ENCODE peak calls at places on chromosomes 2 and 18, in ten cellular contexts. X is Calu3; P is activated CD8-positive, alpha-beta T cell treated with anti-CD3 and anti-CD28 coated beads for 36 hours; L is fibroblast of mammary gland; H is AG10803; S is K562; A is HFFc6; V is B cell; I is coronary artery; F is colonic mucosa. U is an unnamed sample.

GRCh38 chr2:26478366-26478765 is 442 bp upstream of the OTOF start:
- DNase-seq in X (no peak), P (no peak), L (no peak), H (no peak), S (no peak), A (no peak), V (no peak), I (no peak), F (no peak), U (no peak)

GRCh38 chr2:128273469-128274081 is 45.1 kb downstream of the HS6ST1 start:
- DNase-seq in X (no peak), P (no peak), L (no peak), H (no peak), S (no peak), A (no peak), V (no peak), I (peak), F (no peak), U (no peak)

GRCh38 chr2:193250389-193250788 is 1055.7 kb upstream of the TMEFF2 start:
- DNase-seq in X (no peak), P (no peak), L (no peak), H (no peak), S (no peak), A (no peak), V (no peak), I (no peak), F (no peak), U (no peak)

GRCh38 chr2:70947556-70948184 is 12.0 kb downstream of the ATP6V1B1 start:
- DNase-seq in X (no peak), P (peak), L (peak), H (peak), S (no peak), A (peak), V (no peak), I (peak), F (peak), U (peak)

GRCh38 chr18:79607361-79607930 is 72.2 kb upstream of the CTDP1 start:
- DNase-seq in X (no peak), P (no peak), L (no peak), H (no peak), S (no peak), A (no peak), V (no peak), I (peak), F (no peak), U (no peak)

GRCh38 chr18:78632111-78632541 is 347.5 kb upstream of the SALL3 start:
- DNase-seq in X (no peak), P (peak), L (peak), H (no peak), S (no peak), A (peak), V (no peak), I (peak), F (no peak), U (no peak)

GRCh38 chr2:170733821-170734600 is 18.9 kb downstream of the SP5 start:
- DNase-seq in X (no peak), P (no peak), L (no peak), H (no peak), S (no peak), A (no peak), V (no peak), I (no peak), F (no peak), U (no peak)

GRCh38 chr2:207163053-207163814 is 2.5 kb downstream of the KLF7 start:
- DNase-seq in X (peak), P (peak), L (peak), H (peak), S (no peak), A (peak), V (no peak), I (no peak), F (no peak), U (no peak)

GRCh38 chr18:23204589-23205235 is 69.4 kb downstream of the CABLES1 start:
- DNase-seq in X (no peak), P (no peak), L (peak), H (peak), S (no peak), A (no peak), V (no peak), I (no peak), F (no peak), U (no peak)

GRCh38 chr18:50155406-50155805 is 39.5 kb downstream of the MYO5B start:
- DNase-seq in X (no peak), P (no peak), L (no peak), H (no peak), S (no peak), A (no peak), V (no peak), I (no peak), F (no peak), U (no peak)

GRCh38 chr2:181106789-181107418 is 126.5 kb downstream of the UBE2E3 start:
- DNase-seq in X (no peak), P (peak), L (peak), H (peak), S (peak), A (peak), V (no peak), I (no peak), F (no peak), U (no peak)

GRCh38 chr18:74796928-74797576 is 199.4 kb downstream of the ZNF407 start:
- DNase-seq in X (no peak), P (peak), L (peak), H (peak), S (no peak), A (peak), V (no peak), I (no peak), F (no peak), U (no peak)

GRCh38 chr2:62296833-62297641 is 101.1 kb downstream of the B3GNT2 start:
- DNase-seq in X (no peak), P (no peak), L (no peak), H (no peak), S (peak), A (no peak), V (no peak), I (no peak), F (no peak), U (no peak)

GRCh38 chr2:8857709-8858108 is 20.3 kb upstream of the KIDINS220 start:
- DNase-seq in X (no peak), P (no peak), L (no peak), H (no peak), S (no peak), A (no peak), V (no peak), I (no peak), F (no peak), U (no peak)

DNA sequence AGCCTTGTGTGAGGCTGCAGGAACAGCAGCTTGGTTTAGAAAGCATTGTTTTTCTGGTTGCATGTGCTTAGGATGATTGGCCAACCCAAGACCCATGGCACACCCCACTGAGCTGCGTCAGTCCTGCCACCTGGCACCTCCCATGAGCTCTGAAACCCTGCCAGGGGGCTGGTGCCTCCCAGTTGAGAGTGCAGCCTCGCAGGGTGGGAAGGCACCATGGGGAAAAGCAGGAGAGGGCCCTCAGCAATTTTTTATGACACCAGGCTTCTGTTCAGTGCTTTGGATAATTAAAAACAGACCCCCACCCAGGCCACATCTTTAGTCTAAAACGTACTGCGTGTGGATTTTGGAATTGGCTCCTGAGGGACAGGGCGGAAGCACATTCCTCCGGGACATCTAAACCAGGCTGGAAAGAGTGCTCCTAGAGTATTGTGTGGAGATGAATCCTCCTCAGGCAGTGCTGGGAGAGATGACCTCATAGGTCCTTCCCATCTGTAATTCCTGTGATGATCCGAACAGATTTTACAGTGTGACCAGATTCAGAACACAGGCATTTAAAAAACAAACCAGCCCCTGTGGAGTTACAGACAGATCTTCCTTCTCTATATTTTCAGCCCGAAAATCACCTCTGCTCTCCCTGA is 438.3 kb downstream of the ZNF521 start:
- DNase-seq in X (no peak), P (no peak), L (peak), H (peak), S (no peak), A (no peak), V (no peak), I (no peak), F (no peak), U (no peak)
- TF ChIP-seq CTCF in X (no peak), P (no peak), L (no peak), H (no peak), S (no peak), A (no peak), V (no peak), I (no peak), F (no peak), U (no peak)

DNA sequence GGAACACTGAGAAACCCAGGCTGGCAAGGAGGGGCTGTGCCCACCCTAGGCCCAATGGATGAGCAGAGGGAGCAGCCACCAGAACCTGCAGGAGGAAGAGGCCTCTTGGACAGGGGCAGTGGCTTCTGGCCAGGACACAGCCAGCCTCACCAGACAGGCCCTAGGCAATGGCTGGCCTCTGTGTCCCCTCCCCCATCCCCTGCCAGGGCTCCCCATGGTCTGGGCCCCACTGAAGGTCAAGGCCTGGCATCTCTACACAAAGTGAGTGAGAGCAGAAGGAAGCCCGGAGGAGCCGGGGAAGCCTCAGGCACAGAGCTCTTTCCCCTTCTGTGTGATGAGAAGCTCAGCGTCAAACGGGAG is 6.3 kb downstream of the PRLH start:
- DNase-seq in X (no peak), P (no peak), L (no peak), H (no peak), S (no peak), A (no peak), V (no peak), I (no peak), F (no peak), U (no peak)
- TF ChIP-seq CTCF in X (no peak), P (no peak), L (no peak), H (no peak), S (no peak), A (no peak), V (no peak), I (no peak), F (no peak), U (no peak)

DNA sequence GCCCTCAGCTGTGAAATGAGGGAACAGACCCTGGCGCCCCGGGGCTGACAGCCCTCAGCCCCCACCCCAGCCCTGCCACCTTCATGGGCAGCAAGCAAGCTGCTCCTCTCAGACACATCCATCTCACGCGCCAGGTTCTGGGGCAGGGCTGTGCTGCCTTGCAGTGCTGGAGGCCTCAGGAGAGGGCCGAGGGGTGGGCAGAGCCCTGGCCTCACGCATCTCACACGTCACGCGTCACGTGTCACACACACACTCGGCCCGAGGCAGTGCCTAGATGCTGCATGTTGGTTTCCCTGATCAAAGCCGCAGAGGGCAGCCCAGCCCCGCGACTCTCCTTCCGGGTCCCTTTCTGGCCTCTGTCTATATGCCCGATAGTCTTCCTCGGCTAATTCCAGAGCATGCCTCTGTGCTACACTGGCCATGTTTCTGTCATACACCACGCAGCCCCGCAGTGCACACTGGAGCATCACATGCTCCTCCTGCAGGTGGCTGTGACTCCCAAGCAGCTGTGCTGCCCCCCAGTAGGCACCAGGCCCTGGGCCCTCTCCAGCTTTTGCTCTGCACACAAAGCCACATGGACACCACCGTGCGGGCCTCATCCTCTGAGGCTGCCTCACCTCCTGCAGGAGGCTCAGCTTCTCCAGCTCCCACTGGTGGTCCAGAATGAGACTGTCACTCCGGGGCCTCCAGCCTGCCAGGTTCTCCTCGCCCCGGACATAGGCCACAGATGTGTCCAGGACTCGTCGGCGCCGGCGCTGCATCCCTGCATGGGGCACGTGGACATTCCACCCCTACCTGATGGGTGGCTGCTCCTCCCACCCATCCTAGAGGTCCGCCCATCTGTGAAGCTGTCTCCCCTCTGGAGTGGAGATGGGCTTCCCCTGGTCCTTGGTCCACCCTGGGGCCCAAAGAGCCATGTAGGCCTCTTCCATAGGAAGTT is 31.4 kb downstream of the AQP12A start:
- DNase-seq in X (no peak), P (no peak), L (no peak), H (no peak), S (peak), A (no peak), V (no peak), I (no peak), F (no peak), U (no peak)
- TF ChIP-seq CTCF in X (no peak), P (no peak), L (no peak), H (no peak), S (peak), A (no peak), V (no peak), I (no peak), F (no peak), U (no peak)

DNA sequence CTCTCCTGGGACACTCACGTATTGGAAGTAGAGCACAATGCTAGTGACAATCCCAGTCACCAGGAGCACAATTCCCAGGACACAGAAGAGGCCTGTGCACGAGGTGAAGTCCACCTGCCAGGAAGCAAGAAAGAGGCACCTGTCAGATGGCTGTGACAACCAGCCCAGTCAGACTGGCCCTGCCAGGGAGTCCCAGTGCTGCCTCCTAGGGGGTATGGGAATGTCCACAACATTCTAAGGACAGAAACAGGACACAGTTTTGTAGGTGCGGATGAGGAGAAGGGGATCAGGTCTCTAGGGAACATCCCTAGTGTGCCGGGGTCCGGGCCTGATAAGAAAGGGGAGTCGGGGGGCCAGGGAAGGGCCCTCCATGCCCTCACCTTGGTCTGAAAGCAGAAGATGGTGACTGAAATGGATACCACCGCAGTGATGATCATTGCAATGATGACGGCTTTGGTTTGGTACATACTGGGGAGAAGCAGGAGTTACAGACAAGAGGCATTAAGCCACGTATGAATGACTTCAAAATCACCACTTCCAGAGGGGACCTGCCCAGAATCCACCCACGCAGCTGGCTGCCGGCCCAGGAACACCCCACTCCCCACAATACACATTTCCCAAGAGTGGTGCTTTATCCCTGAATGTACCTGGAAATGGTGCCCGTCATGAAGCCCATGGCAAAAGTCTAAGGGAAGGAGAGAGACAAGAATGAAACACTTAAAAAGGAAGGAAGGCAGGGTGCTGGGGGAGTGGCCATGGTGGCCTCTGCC is 6.9 kb downstream of the PNKD start:
- DNase-seq in X (no peak), P (no peak), L (no peak), H (no peak), S (no peak), A (no peak), V (no peak), I (no peak), F (no peak), U (no peak)
- TF ChIP-seq CTCF in X (peak), P (no peak), L (peak), H (no peak), S (peak), A (peak), V (no peak), I (no peak), F (no peak), U (no peak)

GRCh38 chr2:20755132-20755800 is 67.6 kb downstream of the LDAH start:
- DNase-seq in X (no peak), P (no peak), L (peak), H (no peak), S (no peak), A (no peak), V (no peak), I (no peak), F (no peak), U (no peak)
- TF ChIP-seq CTCF in X (no peak), P (no peak), L (no peak), H (peak), S (no peak), A (peak), V (peak), I (no peak), F (no peak), U (peak)

GRCh38 chr2:68438455-68439303 is 28.4 kb downstream of the FBXO48 start:
- DNase-seq in X (no peak), P (no peak), L (no peak), H (no peak), S (no peak), A (no peak), V (no peak), I (no peak), F (no peak), U (no peak)

GRCh38 chr2:68436270-68436669 is 30.8 kb downstream of the FBXO48 start:
- DNase-seq in X (no peak), P (no peak), L (no peak), H (peak), S (no peak), A (no peak), V (no peak), I (no peak), F (no peak), U (no peak)

GRCh38 chr2:68441179-68441993 is 25.7 kb downstream of the FBXO48 start:
- DNase-seq in X (peak), P (peak), L (peak), H (peak), S (peak), A (peak), V (peak), I (peak), F (peak), U (peak)

GRCh38 chr2:68447118-68447517 is 20.0 kb downstream of the FBXO48 start:
- DNase-seq in X (no peak), P (no peak), L (no peak), H (no peak), S (no peak), A (no peak), V (no peak), I (no peak), F (no peak), U (no peak)

GRCh38 chr2:68441994-68442322 is 25.1 kb downstream of the FBXO48 start:
- DNase-seq in X (no peak), P (no peak), L (no peak), H (no peak), S (no peak), A (no peak), V (no peak), I (no peak), F (no peak), U (no peak)
- TF ChIP-seq CTCF in X (no peak), P (peak), L (no peak), H (no peak), S (no peak), A (peak), V (peak), I (no peak), F (no peak), U (peak)

DNA sequence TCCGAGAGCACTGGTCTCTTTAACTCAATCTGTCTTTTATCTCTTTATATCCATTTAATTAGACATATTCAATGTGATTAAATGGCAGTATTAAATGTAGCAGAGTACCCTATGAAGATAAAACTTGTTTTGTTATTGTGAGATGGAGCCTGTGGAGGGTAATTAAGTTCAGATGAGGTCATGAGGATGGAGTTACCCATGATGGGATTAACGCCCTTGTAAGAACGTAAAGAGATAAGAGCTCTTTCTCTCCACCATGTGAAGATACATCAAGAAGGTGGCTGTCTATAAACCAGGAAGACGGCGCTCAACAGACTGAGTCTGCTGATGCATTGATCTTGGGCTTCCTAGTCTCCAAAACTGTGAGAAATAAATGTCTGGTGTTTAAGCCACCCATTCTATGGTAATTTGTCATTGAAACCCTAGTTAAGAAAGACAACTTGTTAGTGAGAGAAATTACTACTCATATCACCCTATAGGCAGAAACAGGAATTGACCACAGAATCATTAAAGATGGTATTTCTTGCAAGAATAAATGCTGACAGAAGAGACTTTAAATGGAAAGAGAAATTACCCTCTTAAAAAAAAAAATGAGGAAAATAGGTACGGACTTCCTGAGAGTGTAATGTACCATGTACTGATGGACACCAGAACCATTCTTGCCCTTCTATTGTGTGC is 738.7 kb upstream of the CHAC2 start:
- DNase-seq in X (no peak), P (no peak), L (no peak), H (no peak), S (no peak), A (no peak), V (no peak), I (no peak), F (no peak), U (no peak)
- TF ChIP-seq CTCF in X (no peak), P (no peak), L (no peak), H (no peak), S (no peak), A (peak), V (no peak), I (no peak), F (no peak), U (no peak)

GRCh38 chr2:74831693-74832530 is 2.0 kb upstream of the HK2 start:
- DNase-seq in X (no peak), P (no peak), L (peak), H (peak), S (peak), A (peak), V (no peak), I (no peak), F (no peak), U (no peak)

GRCh38 chr2:74833418-74834233 is at the start of gene HK2:
- DNase-seq in X (peak), P (peak), L (peak), H (peak), S (peak), A (peak), V (peak), I (peak), F (peak), U (peak)

GRCh38 chr2:74836675-74837401 is 2.9 kb downstream of the HK2 start:
- DNase-seq in X (no peak), P (no peak), L (no peak), H (peak), S (no peak), A (no peak), V (no peak), I (no peak), F (no peak), U (no peak)

GRCh38 chr2:74834806-74835755 is 1.2 kb downstream of the HK2 start:
- DNase-seq in X (peak), P (peak), L (peak), H (peak), S (peak), A (peak), V (peak), I (no peak), F (peak), U (no peak)

GRCh38 chr2:74835831-74836674 is 2.1 kb downstream of the HK2 start:
- DNase-seq in X (no peak), P (no peak), L (peak), H (peak), S (peak), A (peak), V (peak), I (no peak), F (peak), U (no peak)
- TF ChIP-seq CTCF in X (peak), P (peak), L (peak), H (peak), S (peak), A (peak), V (peak), I (peak), F (peak), U (peak)